ENCODE peak calls at places on chromosomes 3 and 15, in five cellular contexts. N is stimulated activated CD8-positive, alpha-beta memory T cell treated with anti-CD3 and anti-CD28 coated beads, Interleukin-7, amount 100 ng/mL, for 24 hours; D is fibroblast of mammary gland; M is NCI-H2171 treated with DMSO at 0.1 percent for 48 hours; C is activated T-cell treated with anti-CD3 and anti-CD28 coated beads, Interleukin-2, amount 50 U/mL, for 1 hour. Y is an unnamed sample.

GRCh38 chr3:13786811-13787210 is 93.1 kb downstream of the WNT7A start:
- DNase-seq in N (no peak), D (no peak), M (no peak), C (no peak), Y (no peak)

GRCh38 chr3:184126006-184126405 is 9.2 kb upstream of the EIF2B5 start:
- DNase-seq in N (no peak), D (no peak), M (no peak), C (no peak), Y (no peak)

GRCh38 chr3:154275965-154276364 is 48.3 kb downstream of the DHX36 start:
- DNase-seq in N (no peak), D (no peak), M (peak), C (no peak), Y (no peak)

GRCh38 chr3:16824085-16824696 is 60.6 kb upstream of the PLCL2 start:
- DNase-seq in N (no peak), D (no peak), M (peak), C (no peak), Y (no peak)

GRCh38 chr3:128804017-128804816 is 75.2 kb upstream of the ACAD9 start:
- DNase-seq in N (no peak), D (peak), M (no peak), C (peak), Y (peak)

GRCh38 chr3:82015241-82015640 is 253.8 kb upstream of the GBE1 start:
- DNase-seq in N (no peak), D (no peak), M (no peak), C (no peak), Y (no peak)

GRCh38 chr15:91578511-91578910 is 275.0 kb upstream of the SLCO3A1 start:
- DNase-seq in N (no peak), D (peak), M (no peak), C (no peak), Y (no peak)

GRCh38 chr3:126683069-126683468 is 21.0 kb upstream of the CHCHD6 start:
- DNase-seq in N (no peak), D (no peak), M (no peak), C (no peak), Y (no peak)

GRCh38 chr15:90907051-90907660 is 4.1 kb downstream of the MAN2A2 start:
- DNase-seq in N (no peak), D (no peak), M (no peak), C (no peak), Y (no peak)

GRCh38 chr3:5136619-5137429 is 14.7 kb downstream of the ARL8B start:
- DNase-seq in N (no peak), D (peak), M (no peak), C (no peak), Y (peak)

GRCh38 chr3:104519068-104519467 is 847.6 kb upstream of the ALCAM start:
- DNase-seq in N (no peak), D (no peak), M (no peak), C (no peak), Y (no peak)

GRCh38 chr15:34892963-34893591 is 76.5 kb downstream of the AQR start:
- DNase-seq in N (no peak), D (no peak), M (no peak), C (no peak), Y (no peak)

GRCh38 chr3:59563966-59564365 is 514.1 kb upstream of the CFAP20DC start:
- DNase-seq in N (no peak), D (peak), M (no peak), C (no peak), Y (no peak)

GRCh38 chr15:49858076-49858475 is 237.2 kb downstream of the DTWD1 start:
- DNase-seq in N (no peak), D (no peak), M (no peak), C (no peak), Y (no peak)

GRCh38 chr3:184765730-184766074 is 46.3 kb upstream of the VPS8 start:
- DNase-seq in N (no peak), D (no peak), M (no peak), C (no peak), Y (peak)

GRCh38 chr15:76138436-76138835 is 78.7 kb downstream of the TMEM266 start:
- DNase-seq in N (no peak), D (no peak), M (no peak), C (no peak), Y (no peak)

GRCh38 chr3:47877719-47878118 is 74.8 kb downstream of the DHX30 start:
- DNase-seq in N (no peak), D (no peak), M (no peak), C (no peak), Y (no peak)

GRCh38 chr3:12553921-12554391 is 2.9 kb upstream of the MKRN2 start:
- DNase-seq in N (no peak), D (no peak), M (no peak), C (peak), Y (no peak)

GRCh38 chr3:107368999-107369398 is 8.2 kb upstream of the CCDC54 start:
- DNase-seq in N (no peak), D (no peak), M (no peak), C (no peak), Y (no peak)

GRCh38 chr3:29324180-29324651 is 43.3 kb downstream of the RBMS3 start:
- DNase-seq in N (no peak), D (peak), M (no peak), C (no peak), Y (peak)

GRCh38 chr3:58217209-58217811 is 6.5 kb upstream of the DNASE1L3 start:
- DNase-seq in N (no peak), D (peak), M (peak), C (peak), Y (peak)

GRCh38 chr3:46538803-46539442 is 27.2 kb downstream of the LRRC2 start:
- DNase-seq in N (peak), D (peak), M (no peak), C (peak), Y (peak)

GRCh38 chr15:94671845-94672524 is 440.6 kb downstream of the MCTP2 start:
- DNase-seq in N (no peak), D (no peak), M (no peak), C (no peak), Y (no peak)

GRCh38 chr15:68271854-68272471 is 5.6 kb upstream of the FEM1B start:
- DNase-seq in N (no peak), D (peak), M (no peak), C (no peak), Y (no peak)

GRCh38 chr3:177443469-177443868 is 246.2 kb upstream of the TBL1XR1 start:
- DNase-seq in N (no peak), D (no peak), M (no peak), C (no peak), Y (no peak)

GRCh38 chr3:196756738-196757137 is 17.1 kb downstream of the PAK2 start:
- DNase-seq in N (no peak), D (no peak), M (no peak), C (no peak), Y (no peak)

GRCh38 chr15:86756688-86757087 is 677.0 kb downstream of the AGBL1 start:
- DNase-seq in N (no peak), D (no peak), M (peak), C (no peak), Y (no peak)

GRCh38 chr15:80426316-80426715 is 22.1 kb downstream of the ARNT2 start:
- DNase-seq in N (no peak), D (no peak), M (no peak), C (no peak), Y (no peak)

GRCh38 chr15:25611603-25612002 is 172.8 kb upstream of the UBE3A start:
- DNase-seq in N (no peak), D (peak), M (no peak), C (no peak), Y (no peak)

GRCh38 chr3:57434041-57434440 is 110.1 kb downstream of the DNAH12 start:
- DNase-seq in N (no peak), D (peak), M (peak), C (no peak), Y (peak)

GRCh38 chr15:88981244-88982215 is 68.4 kb upstream of the MFGE8 start:
- DNase-seq in N (no peak), D (no peak), M (no peak), C (no peak), Y (no peak)

GRCh38 chr15:58065445-58066041 is at the start of gene ALDH1A2:
- DNase-seq in N (no peak), D (no peak), M (no peak), C (peak), Y (no peak)

GRCh38 chr3:174784206-174784934 is 74.8 kb upstream of the NAALADL2 start:
- DNase-seq in N (no peak), D (peak), M (no peak), C (no peak), Y (no peak)

Y was measured in NAMALWA.